ENCODE peak calls at places on chromosomes 7 and 10, in six cellular contexts. N, G, U, R, E and Q are unnamed samples.

GRCh38 chr10:117805191-117805590 is 241.6 kb downstream of the RAB11FIP2 start:
- DNase-seq in N (no peak), G (no peak), U (no peak), R (no peak), E (no peak), Q (no peak)

GRCh38 chr7:108340856-108341411 is 115.3 kb downstream of the NRCAM start:
- DNase-seq in N (no peak), G (no peak), U (peak), R (no peak), E (no peak), Q (no peak)

GRCh38 chr7:3533040-3533439 is 232.0 kb downstream of the SDK1 start:
- DNase-seq in N (no peak), G (no peak), U (no peak), R (no peak), E (no peak), Q (no peak)

GRCh38 chr10:133309720-133310398 is 1.1 kb downstream of the ZNF511 start:
- DNase-seq in N (no peak), G (no peak), U (no peak), R (no peak), E (no peak), Q (no peak)

GRCh38 chr7:144437370-144438191 is 34.1 kb upstream of the NOBOX start:
- DNase-seq in N (peak), G (peak), U (peak), R (peak), E (peak), Q (peak)

GRCh38 chr7:124269774-124270173 is 236.9 kb upstream of the TMEM229A start:
- DNase-seq in N (no peak), G (no peak), U (no peak), R (no peak), E (peak), Q (peak)

GRCh38 chr7:17275749-17276671 is 22.4 kb upstream of the AHR start:
- DNase-seq in N (peak), G (no peak), U (peak), R (no peak), E (peak), Q (no peak)

GRCh38 chr10:3292601-3293000 is 120.0 kb upstream of the PITRM1 start:
- DNase-seq in N (no peak), G (no peak), U (peak), R (no peak), E (peak), Q (no peak)

GRCh38 chr10:130232361-130233360 is 96.5 kb downstream of the GLRX3 start:
- DNase-seq in N (no peak), G (no peak), U (no peak), R (no peak), E (no peak), Q (no peak)

GRCh38 chr10:64648915-64649314 is 1127.7 kb downstream of the REEP3 start:
- DNase-seq in N (no peak), G (no peak), U (peak), R (no peak), E (no peak), Q (peak)

GRCh38 chr7:105853931-105854419 is 22.4 kb downstream of the ATXN7L1 start:
- DNase-seq in N (peak), G (no peak), U (no peak), R (no peak), E (peak), Q (no peak)

GRCh38 chr7:74047804-74048380 is 19.9 kb downstream of the ELN start:
- DNase-seq in N (no peak), G (no peak), U (peak), R (no peak), E (no peak), Q (no peak)

GRCh38 chr10:6140141-6140841 is 51.5 kb downstream of the RBM17 start:
- DNase-seq in N (no peak), G (no peak), U (no peak), R (no peak), E (no peak), Q (peak)

GRCh38 chr10:125009580-125010235 is 67.8 kb downstream of the ZRANB1 start:
- DNase-seq in N (no peak), G (no peak), U (no peak), R (no peak), E (no peak), Q (no peak)

GRCh38 chr10:46551701-46552525 is 4.5 kb downstream of the GPRIN2 start:
- DNase-seq in N (no peak), G (peak), U (no peak), R (no peak), E (no peak), Q (no peak)

GRCh38 chr10:125550362-125550761 is 132.6 kb downstream of the TEX36 start:
- DNase-seq in N (no peak), G (no peak), U (no peak), R (no peak), E (no peak), Q (no peak)

GRCh38 chr7:150572496-150572895 is 5.3 kb downstream of the GIMAP4 start:
- DNase-seq in N (no peak), G (no peak), U (no peak), R (no peak), E (no peak), Q (no peak)

GRCh38 chr10:110822708-110823291 is 48.9 kb upstream of the PDCD4 start:
- DNase-seq in N (no peak), G (peak), U (peak), R (peak), E (no peak), Q (peak)

GRCh38 chr10:119198438-119198837 is 8.9 kb upstream of the GRK5 start:
- DNase-seq in N (no peak), G (peak), U (no peak), R (no peak), E (no peak), Q (no peak)

GRCh38 chr10:72083234-72084093 is 4.9 kb downstream of the SPOCK2 start:
- DNase-seq in N (no peak), G (no peak), U (no peak), R (no peak), E (no peak), Q (no peak)

GRCh38 chr10:75013522-75013921 is 97.9 kb upstream of the SAMD8 start:
- DNase-seq in N (no peak), G (no peak), U (no peak), R (no peak), E (no peak), Q (no peak)

GRCh38 chr10:75015440-75015839 is 96.0 kb upstream of the SAMD8 start:
- DNase-seq in N (no peak), G (no peak), U (no peak), R (no peak), E (no peak), Q (no peak)

GRCh38 chr10:75016290-75016689 is 95.2 kb upstream of the SAMD8 start:
- DNase-seq in N (no peak), G (no peak), U (no peak), R (no peak), E (no peak), Q (no peak)

GRCh38 chr10:75013007-75013406 is 98.4 kb upstream of the SAMD8 start:
- DNase-seq in N (no peak), G (no peak), U (no peak), R (no peak), E (no peak), Q (no peak)

GRCh38 chr10:75014516-75015230 is 96.8 kb upstream of the SAMD8 start:
- DNase-seq in N (no peak), G (no peak), U (no peak), R (no peak), E (no peak), Q (no peak)
- H3K4me3 ChIP-seq in N (no peak), G (no peak), U (no peak), R (no peak), E (no peak), Q (no peak)

DNA sequence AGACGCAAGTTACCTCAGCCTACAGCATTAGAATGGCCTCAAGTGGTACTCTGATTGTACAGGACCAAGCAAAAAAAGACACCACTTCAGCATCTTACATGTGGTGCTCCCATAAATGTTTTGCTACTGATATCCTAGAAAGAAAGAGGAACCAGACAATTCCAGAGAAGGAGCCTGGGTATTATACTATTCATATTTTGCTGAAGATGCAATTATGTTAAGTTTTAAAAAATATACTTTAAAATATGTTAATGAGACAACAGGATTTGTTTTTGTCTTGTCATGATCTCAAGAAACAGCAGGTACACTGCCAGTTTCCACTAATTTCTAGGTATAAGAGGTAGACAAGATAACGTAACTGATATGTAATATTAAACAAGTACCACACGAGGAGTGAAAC is 92.6 kb downstream of the JMJD1C start:
- DNase-seq in N (no peak), G (no peak), U (no peak), R (no peak), E (no peak), Q (no peak)
- H4K8ac ChIP-seq in N (no peak), G (no peak), U (no peak), R (no peak), E (no peak), Q (no peak)

DNA sequence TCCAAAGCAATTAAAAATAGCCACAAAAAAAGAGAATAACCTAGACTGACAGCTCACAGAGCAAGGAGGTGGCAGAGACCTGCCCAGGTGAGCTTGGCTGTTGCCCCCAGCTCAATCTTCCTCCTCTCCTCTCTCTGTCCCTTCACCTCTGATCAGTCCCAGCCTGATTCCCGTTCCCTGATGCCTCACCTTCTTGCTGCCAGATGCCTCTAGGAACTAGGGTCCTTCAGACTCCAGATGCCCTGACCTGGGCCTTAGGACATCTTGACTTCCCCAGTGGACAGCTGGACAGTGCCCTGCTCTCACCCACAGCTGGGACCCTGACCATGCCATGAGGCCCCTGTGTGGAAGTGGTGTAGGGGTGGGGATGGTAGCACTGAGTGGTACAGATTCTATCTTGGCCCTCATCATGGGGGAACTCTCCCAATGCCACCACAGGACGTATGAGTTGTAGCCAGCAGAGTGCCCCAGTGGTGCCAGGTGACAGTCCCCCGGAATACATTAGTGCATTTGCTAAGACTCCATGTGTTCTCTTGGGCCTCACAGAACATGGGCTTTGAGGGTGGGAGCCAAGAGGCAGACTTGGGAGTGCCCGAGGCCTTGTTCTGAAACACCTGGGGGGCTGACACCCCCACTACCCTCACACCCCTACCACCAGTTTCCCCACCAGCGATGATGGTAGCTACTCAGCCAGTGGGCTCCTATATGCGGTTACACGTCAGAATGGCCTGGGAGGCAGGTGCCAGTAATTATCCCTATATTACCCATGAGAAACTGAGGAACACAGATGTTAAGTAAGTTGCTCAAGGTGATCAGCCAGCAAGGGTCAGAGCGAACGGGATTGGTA is 2.0 kb downstream of the DEPP1 start:
- DNase-seq in N (no peak), G (no peak), U (no peak), R (no peak), E (no peak), Q (no peak)
- H3K4me3 ChIP-seq in N (peak), G (no peak), U (no peak), R (no peak), E (no peak), Q (no peak)

DNA sequence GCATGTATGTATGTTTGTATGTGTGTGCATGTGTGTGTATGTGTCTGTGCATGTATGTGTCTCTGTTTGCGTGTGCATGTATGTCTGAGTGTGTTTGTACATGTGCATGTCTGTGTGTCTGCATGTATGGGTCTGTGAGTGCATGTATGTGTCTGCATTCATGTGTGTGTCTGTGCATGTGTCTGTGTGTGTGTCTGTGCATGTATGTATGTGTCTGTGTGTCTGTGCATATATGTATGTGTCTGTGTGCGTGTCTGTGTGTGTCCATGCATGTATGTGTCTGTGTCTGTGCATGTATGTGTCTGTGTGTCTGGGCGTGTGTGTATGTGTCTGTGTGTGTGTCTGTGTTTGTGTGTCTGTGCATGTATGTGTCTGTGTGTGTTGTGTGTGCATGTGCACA is 49.9 kb upstream of the DIP2C start:
- DNase-seq in N (no peak), G (no peak), U (no peak), R (no peak), E (no peak), Q (no peak)
- H4K8ac ChIP-seq in N (no peak), G (no peak), U (no peak), R (peak), E (no peak), Q (no peak)

GRCh38 chr7:83807770-83808169 is 158.8 kb upstream of the SEMA3E start:
- DNase-seq in N (no peak), G (no peak), U (no peak), R (no peak), E (no peak), Q (no peak)

GRCh38 chr7:83806538-83806937 is 157.6 kb upstream of the SEMA3E start:
- DNase-seq in N (no peak), G (no peak), U (no peak), R (no peak), E (no peak), Q (no peak)

GRCh38 chr7:83814480-83814879 is 165.5 kb upstream of the SEMA3E start:
- DNase-seq in N (no peak), G (no peak), U (no peak), R (no peak), E (no peak), Q (no peak)

DNA sequence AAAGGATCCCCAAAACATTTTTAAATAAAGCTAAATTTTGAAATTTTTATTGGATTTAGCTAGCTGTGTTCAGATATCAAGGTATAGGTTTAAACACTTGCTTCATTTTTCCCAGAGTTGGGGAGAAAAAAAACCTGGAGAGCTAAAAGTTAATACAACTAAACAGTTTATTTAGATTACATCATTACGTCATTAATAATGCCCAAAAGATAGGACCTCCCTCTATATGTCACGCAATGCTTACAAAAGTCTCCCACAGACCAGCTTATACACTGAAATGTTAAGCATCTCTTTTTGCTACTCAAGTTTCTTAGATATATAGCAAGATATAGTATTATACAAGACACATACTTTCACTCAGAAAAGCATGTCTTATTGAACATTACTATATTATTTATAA is 160.0 kb upstream of the SEMA3E start:
- DNase-seq in N (no peak), G (no peak), U (no peak), R (no peak), E (no peak), Q (no peak)
- H3K4me3 ChIP-seq in N (no peak), G (no peak), U (no peak), R (no peak), E (no peak), Q (no peak)

GRCh38 chr7:54565432-54565831 is 23.3 kb downstream of the VSTM2A start:
- DNase-seq in N (no peak), G (no peak), U (no peak), R (no peak), E (no peak), Q (no peak)
- H4K8ac ChIP-seq in N (no peak), G (no peak), U (no peak), R (no peak), E (no peak), Q (no peak)

GRCh38 chr7:27147211-27148030 is at the start of gene HOXA6:
- DNase-seq in N (peak), G (peak), U (no peak), R (no peak), E (no peak), Q (no peak)

GRCh38 chr7:27145167-27145883 is 1.8 kb upstream of the HOXA5 start:
- DNase-seq in N (no peak), G (peak), U (no peak), R (no peak), E (no peak), Q (no peak)

GRCh38 chr7:27145884-27146401 is 1.6 kb downstream of the HOXA6 start:
- DNase-seq in N (no peak), G (no peak), U (no peak), R (no peak), E (no peak), Q (no peak)

GRCh38 chr7:27148031-27148775 is 629 bp upstream of the HOXA6 start:
- DNase-seq in N (no peak), G (peak), U (no peak), R (no peak), E (no peak), Q (no peak)

DNA sequence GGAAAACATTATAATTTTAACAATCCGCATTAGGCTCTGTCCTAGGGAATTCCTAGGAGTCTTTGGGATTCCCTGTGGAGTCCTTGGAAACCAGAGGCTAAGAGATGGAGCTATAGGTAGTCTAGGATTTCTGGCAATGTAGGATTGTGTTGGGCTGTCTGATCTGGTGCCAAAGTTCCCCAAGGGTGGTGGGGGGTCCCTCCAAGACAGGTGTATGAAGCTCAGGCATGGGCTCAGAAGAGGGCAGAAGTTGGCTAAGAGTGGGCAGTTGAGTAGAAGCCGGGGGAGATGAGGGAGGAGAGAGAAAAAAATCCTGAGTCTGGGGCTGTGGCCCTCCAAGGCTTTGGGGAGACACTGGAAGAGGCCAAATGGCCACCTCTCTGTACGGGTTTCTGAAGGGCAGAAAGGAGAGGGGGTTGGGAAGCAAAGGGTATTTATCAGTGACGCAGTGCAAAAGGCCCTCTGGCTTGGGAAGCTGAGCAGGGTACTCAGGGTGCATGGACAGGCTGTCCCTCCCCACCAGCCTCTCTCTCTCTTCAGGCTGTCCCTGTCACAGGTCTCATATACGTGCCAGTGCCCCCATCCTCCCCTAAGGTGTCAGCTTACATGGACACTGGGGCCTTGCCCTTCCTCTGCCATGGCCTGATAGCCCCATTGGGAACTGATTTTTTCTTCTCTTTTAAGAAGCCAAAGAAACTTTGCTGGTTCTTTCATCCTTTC is 923 bp downstream of the HOXA6 start:
- DNase-seq in N (no peak), G (peak), U (no peak), R (no peak), E (no peak), Q (no peak)
- H3K4me3 ChIP-seq in N (no peak), G (no peak), U (no peak), R (no peak), E (no peak), Q (no peak)

GRCh38 chr10:32056136-32057040 is at the start of gene KIF5B:
- DNase-seq in N (peak), G (peak), U (peak), R (peak), E (peak), Q (peak)
- H4K8ac ChIP-seq in N (peak), G (peak), U (peak), R (peak), E (peak), Q (no peak)

GRCh38 chr10:22803201-22803895 is 89.0 kb upstream of the PIP4K2A start:
- DNase-seq in N (peak), G (no peak), U (peak), R (no peak), E (no peak), Q (no peak)
- H3K4me3 ChIP-seq in N (no peak), G (no peak), U (no peak), R (no peak), E (no peak), Q (no peak)